ENCODE peak calls at places on chromosome 16, in six cellular contexts. T, A, V, M, F and W are unnamed samples.
A peak's percentile ranks its signal among the peaks of the same experiment; 100 is the strongest.

GRCh38 chr16:8798174-8798527 is 512 bp downstream of the PMM2 start:
- DNase-seq in V (no peak), M (no peak), A (no peak), F (no peak), T (peak; percentile 2), W (no peak)

GRCh38 chr16:84058664-84059063 is 16.1 kb upstream of the SLC38A8 start:
- DNase-seq in M (no peak), T (no peak), V (no peak), A (no peak), F (no peak), W (no peak)

GRCh38 chr16:30748634-30749445 is 615 bp downstream of the PHKG2 start:
- DNase-seq in M (no peak), V (peak; percentile 49), F (no peak), A (peak; percentile 55), T (no peak), W (no peak)

GRCh38 chr16:31459722-31460581 is 651 bp downstream of the ARMC5 start:
- DNase-seq in A (peak; percentile 100), M (peak; percentile 100), V (peak; percentile 100), T (peak; percentile 98), F (peak; percentile 99), W (peak; percentile 100)

GRCh38 chr16:66247516-66248089 is 118.9 kb upstream of the CDH5 start:
- DNase-seq in T (no peak), F (no peak), V (no peak), M (peak; percentile 65), A (no peak), W (peak; percentile 81)

GRCh38 chr16:68416057-68417046 is 32.0 kb downstream of the SMPD3 start:
- DNase-seq in F (no peak), T (no peak), A (peak; percentile 27), M (no peak), V (no peak), W (no peak)

GRCh38 chr16:51407921-51408320 is 256.9 kb upstream of the SALL1 start:
- DNase-seq in T (no peak), M (no peak), F (no peak), A (no peak), V (no peak), W (no peak)

GRCh38 chr16:1180772-1181714 is 28.1 kb downstream of the CACNA1H start:
- DNase-seq in F (peak; percentile 53), M (peak; percentile 58), V (no peak), A (no peak), T (no peak), W (no peak)

GRCh38 chr16:26240807-26241206 is 549.0 kb downstream of the HS3ST4 start:
- DNase-seq in M (no peak), F (no peak), V (no peak), T (no peak), A (no peak), W (no peak)

GRCh38 chr16:62256406-62256805 is 220.2 kb upstream of the CDH8 start:
- DNase-seq in V (no peak), A (no peak), M (no peak), F (no peak), T (no peak), W (no peak)

GRCh38 chr16:20510323-20510722 is 59.0 kb downstream of the ACSM2A start:
- DNase-seq in T (no peak), F (no peak), M (no peak), A (no peak), V (no peak), W (no peak)

GRCh38 chr16:5504028-5504758 is 406.6 kb upstream of the EEF2KMT start:
- DNase-seq in V (no peak), F (no peak), M (no peak), A (no peak), T (no peak), W (no peak)

GRCh38 chr16:1502092-1503004 is 9.2 kb downstream of the TELO2 start:
- DNase-seq in F (no peak), V (no peak), A (no peak), M (no peak), T (no peak), W (no peak)

GRCh38 chr16:200388-200787 is 20.1 kb downstream of the HBQ1 start:
- DNase-seq in F (no peak), V (no peak), M (no peak), T (no peak), A (no peak), W (no peak)

GRCh38 chr16:54228325-54228724 is 58.3 kb downstream of the IRX3 start:
- DNase-seq in M (no peak), V (no peak), T (no peak), F (no peak), A (no peak), W (no peak)

GRCh38 chr16:66289051-66289680 is 77.3 kb upstream of the CDH5 start:
- DNase-seq in M (no peak), A (no peak), T (no peak), F (no peak), V (peak; percentile 38), W (peak; percentile 36)

GRCh38 chr16:31472559-31473203 is 729 bp downstream of the TGFB1I1 start:
- DNase-seq in V (peak; percentile 91), M (peak; percentile 91), F (peak; percentile 78), A (peak; percentile 95), T (peak; percentile 90), W (peak; percentile 95)

GRCh38 chr16:57799619-57800212 is 2.6 kb downstream of the KIFC3 start:
- DNase-seq in V (peak; percentile 81), A (no peak), M (no peak), T (no peak), F (no peak), W (no peak)

GRCh38 chr16:57797216-57797525 is 5.1 kb downstream of the KIFC3 start:
- DNase-seq in M (no peak), V (no peak), T (no peak), A (no peak), F (no peak), W (no peak)

GRCh38 chr16:57797526-57798266 is 4.6 kb downstream of the KIFC3 start:
- DNase-seq in V (peak; percentile 90), A (peak; percentile 89), T (no peak), F (no peak), M (no peak), W (no peak)

GRCh38 chr16:57798953-57799618 is 3.2 kb downstream of the KIFC3 start:
- DNase-seq in V (no peak), A (no peak), M (no peak), F (no peak), T (no peak), W (no peak)

DNA sequence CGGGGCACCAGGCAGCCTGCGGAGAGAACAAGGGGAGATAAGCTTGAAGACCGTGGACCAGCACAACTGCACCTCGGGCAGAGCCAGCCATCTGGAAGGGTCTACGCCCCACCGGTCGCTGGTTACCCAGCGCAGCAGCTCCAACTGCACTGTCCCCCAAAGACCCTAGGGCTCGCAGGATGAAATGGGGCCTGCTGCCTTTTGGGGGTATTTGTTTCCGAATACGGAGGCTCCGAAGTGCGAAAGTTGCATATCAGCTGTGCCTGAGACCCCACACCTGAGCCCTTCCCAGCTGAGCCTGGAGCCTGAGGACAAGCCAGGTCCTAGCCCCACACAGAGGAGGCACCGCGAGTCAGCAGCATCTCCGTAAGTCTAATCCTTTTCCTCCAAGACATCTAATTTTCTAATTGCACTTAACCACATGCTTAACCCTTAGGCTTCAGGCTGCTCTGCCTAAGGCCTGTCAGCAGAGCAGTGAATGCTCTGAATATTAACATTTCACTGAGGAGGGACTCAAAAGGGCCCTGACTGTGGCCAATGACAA is 4.0 kb downstream of the KIFC3 start:
- DNase-seq in T (no peak), F (no peak), A (no peak), M (no peak), V (no peak), W (no peak)
- H3K4me3 ChIP-seq in T (no peak overlapping the region), F (no peak overlapping the region), A (peak overlapping the region; percentile 72), M (no peak overlapping the region), V (peak overlapping the region; percentile 49), W (no peak overlapping the region)

GRCh38 chr16:58306327-58306726 is 11.5 kb upstream of the PRSS54 start:
- DNase-seq in T (peak; percentile 26), V (peak; percentile 58), F (no peak), M (no peak), A (peak; percentile 28), W (no peak)
- TF ChIP-seq CTCF in T (peak; percentile 62), V (peak; percentile 63), F (no peak), M (peak; percentile 12), A (peak; percentile 62), W (peak; percentile 40)

DNA sequence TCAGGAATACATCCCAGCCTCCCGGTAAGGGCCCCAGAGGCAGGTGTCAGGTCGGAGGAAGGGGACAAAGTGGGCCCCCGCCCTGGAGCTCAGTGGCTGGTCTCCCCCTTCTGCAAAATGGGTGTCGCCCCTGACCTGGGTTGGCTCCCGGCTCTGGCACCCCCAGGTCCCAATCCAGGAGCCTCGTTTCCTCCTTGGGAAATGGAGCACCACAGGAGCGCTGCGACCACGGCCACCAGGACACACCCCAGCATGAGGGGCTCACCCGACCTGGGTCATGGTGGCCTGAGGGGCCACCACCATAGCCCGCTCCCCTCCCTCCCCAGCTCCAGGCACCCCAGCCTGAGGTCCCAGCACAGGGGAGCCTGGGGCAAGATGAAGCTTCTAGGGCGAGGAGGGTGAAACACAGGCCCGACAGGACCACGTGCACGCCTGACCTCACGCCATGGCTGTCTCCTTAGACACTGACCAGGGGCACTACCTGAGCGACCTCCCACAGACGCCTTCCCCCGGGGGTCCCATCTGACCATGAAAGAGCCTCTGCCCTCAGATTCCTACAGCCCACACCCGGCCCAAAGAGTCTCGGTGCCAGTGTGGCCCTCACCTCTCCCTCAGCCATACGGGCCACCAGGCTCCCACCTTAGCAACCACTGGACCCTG is 11.8 kb downstream of the BCAR1 start:
- DNase-seq in V (no peak), A (no peak), T (no peak), F (no peak), M (no peak), W (no peak)
- H3K27ac ChIP-seq in V (peak overlapping the region; percentile 81), A (no peak overlapping the region), T (peak overlapping the region; percentile 51), F (peak overlapping the region; percentile 91), M (peak overlapping the region; percentile 99), W (peak overlapping the region; percentile 93)

GRCh38 chr16:28136751-28137434 is 73.4 kb upstream of the GSG1L start:
- DNase-seq in F (no peak), A (no peak), V (no peak), T (no peak), M (no peak), W (no peak)

GRCh38 chr16:28146536-28146935 is 65.2 kb downstream of the XPO6 start:
- DNase-seq in V (peak; percentile 71), T (no peak), F (no peak), M (no peak), A (no peak), W (no peak)

GRCh38 chr16:28139530-28139929 is 72.2 kb downstream of the XPO6 start:
- DNase-seq in A (no peak), V (no peak), T (no peak), M (no peak), F (no peak), W (no peak)

DNA sequence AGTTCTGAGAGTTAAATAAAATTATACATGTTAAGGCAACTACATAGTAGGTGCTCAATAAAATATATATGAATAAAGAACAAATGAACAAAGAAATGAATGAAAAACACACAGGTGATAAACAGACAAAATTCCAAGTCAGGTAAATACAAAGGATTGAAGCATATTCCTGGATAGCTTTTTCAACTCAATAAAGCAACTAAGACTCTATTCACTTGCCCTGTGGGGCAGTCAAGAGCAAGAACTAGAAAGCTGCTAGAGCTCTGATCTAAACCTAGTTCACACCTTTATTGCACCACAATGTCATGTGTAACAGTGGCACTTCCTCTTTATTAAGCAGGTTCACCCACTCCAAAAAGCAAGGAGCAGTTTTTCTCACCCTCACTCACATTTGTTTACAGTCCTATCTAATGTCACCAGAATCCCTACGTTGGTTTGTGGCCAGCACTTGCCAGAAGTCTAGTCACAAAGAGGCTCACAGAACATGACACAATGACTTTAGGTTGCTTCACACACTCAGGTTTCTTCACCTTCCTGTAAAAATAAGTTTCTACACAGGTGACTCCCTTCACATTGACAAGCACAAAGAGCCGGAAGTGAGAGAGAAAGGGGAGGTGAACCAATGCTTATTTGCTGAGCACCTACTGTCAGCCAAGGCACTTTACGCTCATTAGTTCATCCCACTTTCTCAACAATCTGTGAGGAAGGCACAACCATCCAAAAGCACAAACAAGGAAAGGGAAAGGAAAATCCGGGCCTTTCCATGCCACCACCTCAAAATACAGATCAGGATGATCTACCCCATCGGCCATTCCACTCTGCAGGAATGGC is 70.8 kb downstream of the XPO6 start:
- DNase-seq in M (no peak), T (no peak), A (peak; percentile 10), F (no peak), V (no peak), W (no peak)
- H3K4me3 ChIP-seq in M (no peak overlapping the region), T (no peak overlapping the region), A (no peak overlapping the region), F (no peak overlapping the region), V (no peak overlapping the region), W (no peak overlapping the region)